ENCODE peak calls at places on chromosomes 13 and 19, in eight cellular contexts. B, A, V, F, U, W, J and Y are unnamed samples.
A peak's percentile ranks its signal among the peaks of the same experiment; 100 is the strongest.

GRCh38 chr19:46478356-46478986 is 7.1 kb upstream of the PNMA8A start:
- DNase-seq in B (no peak), A (no peak), V (no peak), F (no peak), U (no peak), W (no peak), J (no peak), Y (no peak)

GRCh38 chr13:24306632-24307031 is 2.7 kb upstream of the C1QTNF9 start:
- DNase-seq in B (no peak), A (no peak), V (no peak), F (no peak), U (no peak), W (no peak), J (no peak), Y (no peak)

GRCh38 chr19:1407662-1408299 is 395 bp downstream of the DAZAP1 start:
- DNase-seq in B (no peak), A (no peak), V (no peak), F (peak; percentile 83), U (peak; percentile 74), W (no peak), J (no peak), Y (peak; percentile 93)

GRCh38 chr13:51453308-51453958 is 597 bp upstream of the INTS6 start:
- DNase-seq in B (peak; percentile 85), A (peak; percentile 47), V (peak; percentile 77), F (peak; percentile 94), U (peak; percentile 92), W (no peak), J (peak; percentile 71), Y (peak; percentile 97)

GRCh38 chr19:46861691-46862503 is 1.1 kb downstream of the ARHGAP35 start:
- DNase-seq in B (no peak), A (no peak), V (no peak), F (peak; percentile 68), U (no peak), W (no peak), J (no peak), Y (no peak)

GRCh38 chr13:97030705-97031452 is 36.6 kb upstream of the OXGR1 start:
- DNase-seq in B (no peak), A (no peak), V (no peak), F (no peak), U (no peak), W (no peak), J (no peak), Y (no peak)

GRCh38 chr13:43983373-43983772 is 103.7 kb downstream of the LACC1 start:
- DNase-seq in B (no peak), A (no peak), V (no peak), F (no peak), U (no peak), W (no peak), J (no peak), Y (no peak)

GRCh38 chr13:46580362-46580839 is 27.4 kb downstream of the LRCH1 start:
- DNase-seq in B (no peak), A (no peak), V (no peak), F (no peak), U (no peak), W (no peak), J (no peak), Y (no peak)

GRCh38 chr13:112849500-112849899 is 119.5 kb upstream of the MCF2L start:
- DNase-seq in B (no peak), A (no peak), V (no peak), F (no peak), U (no peak), W (no peak), J (no peak), Y (peak; percentile 5)

GRCh38 chr19:48873476-48874308 is 1.5 kb downstream of the PPP1R15A start:
- DNase-seq in B (no peak), A (no peak), V (no peak), F (no peak), U (no peak), W (no peak), J (peak; percentile 22), Y (no peak)

GRCh38 chr13:86135856-86136255 is 336.6 kb upstream of the SLITRK6 start:
- DNase-seq in B (no peak), A (no peak), V (no peak), F (no peak), U (no peak), W (no peak), J (no peak), Y (no peak)

GRCh38 chr19:8095354-8095886 is 42.9 kb downstream of the CCL25 start:
- DNase-seq in B (no peak), A (no peak), V (no peak), F (no peak), U (no peak), W (no peak), J (no peak), Y (no peak)

GRCh38 chr19:8097681-8098567 is 45.4 kb downstream of the CCL25 start:
- DNase-seq in B (no peak), A (no peak), V (no peak), F (no peak), U (no peak), W (no peak), J (no peak), Y (no peak)

GRCh38 chr19:8097198-8097597 is 44.6 kb downstream of the CCL25 start:
- DNase-seq in B (no peak), A (no peak), V (no peak), F (no peak), U (no peak), W (no peak), J (no peak), Y (no peak)

GRCh38 chr19:8094336-8094735 is 41.8 kb downstream of the CCL25 start:
- DNase-seq in B (no peak), A (no peak), V (no peak), F (no peak), U (no peak), W (no peak), J (no peak), Y (no peak)

GRCh38 chr19:8096071-8096470 is 43.5 kb downstream of the CCL25 start:
- DNase-seq in B (no peak), A (no peak), V (no peak), F (no peak), U (no peak), W (no peak), J (no peak), Y (no peak)
- TF ChIP-seq CTCF in B (no peak), A (no peak), V (no peak), F (no peak), U (no peak), W (no peak), J (no peak), Y (no peak)

GRCh38 chr19:45104658-45105384 is 11.8 kb downstream of the PPP1R37 start:
- DNase-seq in B (no peak), A (no peak), V (no peak), F (no peak), U (no peak), W (no peak), J (no peak), Y (no peak)

GRCh38 chr19:45103625-45104319 is 10.8 kb downstream of the PPP1R37 start:
- DNase-seq in B (peak; percentile 34), A (no peak), V (no peak), F (no peak), U (no peak), W (no peak), J (no peak), Y (no peak)

GRCh38 chr19:45110811-45111210 is 17.8 kb downstream of the PPP1R37 start:
- DNase-seq in B (no peak), A (no peak), V (no peak), F (no peak), U (no peak), W (no peak), J (no peak), Y (no peak)

GRCh38 chr19:45103200-45103624 is 10.2 kb downstream of the PPP1R37 start:
- DNase-seq in B (no peak), A (no peak), V (no peak), F (no peak), U (no peak), W (no peak), J (no peak), Y (peak; percentile 87)

DNA sequence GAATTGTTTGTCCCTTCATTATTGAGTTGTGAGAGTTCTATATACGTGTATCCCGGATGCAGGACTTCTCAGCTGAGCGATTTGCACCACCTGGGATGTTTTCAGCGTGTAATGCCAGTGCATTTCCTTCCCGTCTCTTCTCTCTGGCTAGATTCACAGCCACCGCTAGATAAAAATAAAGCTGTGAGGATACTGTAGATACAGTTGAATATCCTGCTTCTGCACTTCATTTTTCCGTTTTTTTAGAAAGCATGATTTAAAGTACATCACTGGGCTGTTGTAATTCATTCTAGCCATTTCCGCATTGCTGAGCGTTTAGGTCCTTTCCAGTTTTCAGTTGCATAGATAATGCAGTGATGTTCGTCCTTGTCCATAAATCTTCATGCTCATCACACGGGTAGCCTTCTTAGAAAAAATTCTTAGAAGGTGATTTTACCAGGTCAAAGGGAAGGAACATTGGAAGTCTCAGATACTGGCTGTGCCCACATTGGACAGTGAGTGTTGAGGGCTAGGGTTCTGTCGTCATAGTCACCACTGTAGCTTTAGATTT is 14.7 kb downstream of the PPP1R37 start:
- DNase-seq in B (no peak), A (no peak), V (no peak), F (no peak), U (no peak), W (no peak), J (no peak), Y (no peak)
- H3K4me1 ChIP-seq in B (peaks cover 33% of the 10 kb centered on the region), A (no peaks in the 10 kb centered on the region), V (peaks cover 29% of the 10 kb centered on the region), F (peaks cover 20% of the 10 kb centered on the region), U (peaks cover 29% of the 10 kb centered on the region), W (peaks cover 5% of the 10 kb centered on the region), J (no peaks in the 10 kb centered on the region), Y (peaks cover 33% of the 10 kb centered on the region)

GRCh38 chr19:7521551-7522071 is 813 bp upstream of the MCOLN1 start:
- DNase-seq in B (no peak), A (no peak), V (no peak), F (no peak), U (no peak), W (no peak), J (no peak), Y (no peak)
- H3K4me3 ChIP-seq in B (peak overlapping the region; percentile 79), A (peak overlapping the region; percentile 98), V (peak overlapping the region; percentile 81), F (peak overlapping the region; percentile 92), U (peak overlapping the region; percentile 77), W (no peak overlapping the region), J (no peak overlapping the region), Y (no peak overlapping the region)

GRCh38 chr19:2917275-2918184 is 16.8 kb downstream of the ZNF57 start:
- DNase-seq in B (no peak), A (no peak), V (no peak), F (no peak), U (no peak), W (no peak), J (no peak), Y (no peak)

GRCh38 chr19:2926341-2927031 is 18.3 kb downstream of the ZNF77 start:
- DNase-seq in B (no peak), A (no peak), V (no peak), F (no peak), U (no peak), W (no peak), J (no peak), Y (no peak)

GRCh38 chr19:2923510-2923909 is 21.3 kb downstream of the ZNF77 start:
- DNase-seq in B (no peak), A (no peak), V (no peak), F (no peak), U (no peak), W (no peak), J (no peak), Y (no peak)

GRCh38 chr19:2927032-2927430 is 17.7 kb downstream of the ZNF77 start:
- DNase-seq in B (no peak), A (no peak), V (no peak), F (no peak), U (no peak), W (no peak), J (no peak), Y (no peak)

GRCh38 chr19:2922987-2923386 is 21.8 kb downstream of the ZNF77 start:
- DNase-seq in B (no peak), A (no peak), V (no peak), F (no peak), U (no peak), W (no peak), J (no peak), Y (no peak)
- TF ChIP-seq CTCF in B (no peak), A (no peak), V (no peak), F (no peak), U (no peak), W (peak; percentile 37), J (no peak), Y (no peak)